ENCODE peak calls at places on chromosome 5, in ten cellular contexts. T, J, E, C, R, N, W, I, P and K are unnamed samples. For H3K4me1, the result is how much of the 10 kb centered on the place peaks cover.

GRCh38 chr5:84628918-84629317 is 244.2 kb upstream of the EDIL3 start:
- DNase-seq in R (no peak), J (no peak), W (no peak), E (no peak), P (no peak), I (no peak), N (no peak), T (no peak), C (no peak), K (no peak)

GRCh38 chr5:170986598-170986997 is 124.8 kb downstream of the RANBP17 start:
- DNase-seq in J (no peak), R (no peak), P (peak), E (no peak), C (no peak), N (peak), T (no peak), W (no peak), I (no peak), K (no peak)

GRCh38 chr5:6902597-6902996 is 189.4 kb downstream of the TENT4A start:
- DNase-seq in C (no peak), R (no peak), T (no peak), I (no peak), E (no peak), P (no peak), W (no peak), J (no peak), N (no peak), K (peak)

GRCh38 chr5:65728219-65728618 is 6.2 kb downstream of the NLN start:
- DNase-seq in W (no peak), E (no peak), P (no peak), J (no peak), C (no peak), R (no peak), N (no peak), T (no peak), I (no peak), K (no peak)

GRCh38 chr5:61264273-61264661 is 67.8 kb upstream of the ZSWIM6 start:
- DNase-seq in W (no peak), I (no peak), C (no peak), N (no peak), R (no peak), E (no peak), T (no peak), P (no peak), J (no peak), K (no peak)

GRCh38 chr5:18789216-18789615 is 1155.0 kb downstream of the TAF11L14 start:
- DNase-seq in T (no peak), E (no peak), C (no peak), R (no peak), W (no peak), I (no peak), J (no peak), P (no peak), N (no peak), K (no peak)

GRCh38 chr5:163585206-163585605 is 79.8 kb downstream of the MAT2B start:
- DNase-seq in E (no peak), C (no peak), I (no peak), N (peak), J (no peak), W (no peak), P (no peak), T (no peak), R (no peak), K (no peak)

GRCh38 chr5:104189031-104189430 is 626.4 kb upstream of the NUDT12 start:
- DNase-seq in N (peak), E (no peak), R (no peak), T (no peak), J (no peak), C (no peak), W (no peak), I (no peak), P (no peak), K (no peak)

GRCh38 chr5:17411436-17411835 is 86.6 kb upstream of the TAF11L2 start:
- DNase-seq in N (peak), P (no peak), T (no peak), C (no peak), I (no peak), J (no peak), W (no peak), R (no peak), E (no peak), K (no peak)

GRCh38 chr5:111401906-111402305 is 110.4 kb downstream of the STARD4 start:
- DNase-seq in J (no peak), W (no peak), R (no peak), C (no peak), P (no peak), E (no peak), N (no peak), T (no peak), I (no peak), K (no peak)

GRCh38 chr5:55594636-55595035 is 59.9 kb upstream of the PLPP1 start:
- DNase-seq in N (no peak), P (no peak), T (no peak), R (no peak), I (no peak), C (no peak), E (no peak), W (no peak), J (no peak), K (no peak)

GRCh38 chr5:13252701-13253100 is 691.8 kb downstream of the DNAH5 start:
- DNase-seq in J (no peak), P (no peak), W (no peak), E (no peak), I (no peak), R (no peak), T (no peak), N (no peak), C (no peak), K (no peak)

GRCh38 chr5:149228610-149229297 is 42.9 kb upstream of the AFAP1L1 start:
- DNase-seq in N (peak), I (peak), J (peak), T (peak), E (no peak), R (peak), W (no peak), P (no peak), C (no peak), K (peak)

GRCh38 chr5:170633235-170634041 is 129.6 kb downstream of the KCNIP1 start:
- DNase-seq in I (peak), J (peak), N (peak), P (no peak), W (no peak), E (peak), C (no peak), R (peak), T (peak), K (no peak)

GRCh38 chr5:109833946-109834345 is 144.2 kb downstream of the MAN2A1 start:
- DNase-seq in P (no peak), N (no peak), J (no peak), W (no peak), T (no peak), R (no peak), C (no peak), I (no peak), E (no peak), K (no peak)

GRCh38 chr5:121975294-121975693 is 13.5 kb downstream of the SRFBP1 start:
- DNase-seq in C (no peak), E (no peak), N (no peak), I (no peak), J (no peak), W (no peak), T (no peak), R (no peak), P (no peak), K (no peak)

GRCh38 chr5:82641362-82641988 is 363.3 kb upstream of the RPS23 start:
- DNase-seq in P (peak), W (no peak), T (peak), C (peak), E (peak), N (peak), I (peak), R (peak), J (peak), K (no peak)

GRCh38 chr5:132354381-132354780 is 15.1 kb upstream of the SLC22A5 start:
- DNase-seq in E (no peak), W (no peak), N (no peak), R (no peak), T (no peak), P (no peak), C (no peak), I (no peak), J (no peak), K (no peak)

GRCh38 chr5:155416765-155417164 is 403.2 kb downstream of the KIF4B start:
- DNase-seq in C (no peak), N (peak), R (no peak), I (no peak), E (no peak), J (no peak), P (no peak), T (no peak), W (no peak), K (no peak)

GRCh38 chr5:149056611-149057165 is 6.2 kb downstream of the SH3TC2 start:
- DNase-seq in N (no peak), T (no peak), P (no peak), J (no peak), C (no peak), I (no peak), W (no peak), E (no peak), R (no peak), K (no peak)

GRCh38 chr5:55904152-55904551 is 53.0 kb downstream of the IL31RA start:
- DNase-seq in C (no peak), N (no peak), T (no peak), E (no peak), R (no peak), I (no peak), J (no peak), W (no peak), P (no peak), K (no peak)

GRCh38 chr5:1103505-1104326 is 8.1 kb downstream of the SLC12A7 start:
- DNase-seq in E (peak), N (no peak), R (no peak), W (peak), I (peak), C (peak), P (peak), J (no peak), T (no peak), K (peak)

GRCh38 chr5:4053111-4053510 is 457.5 kb downstream of the IRX1 start:
- DNase-seq in P (no peak), I (no peak), T (no peak), C (no peak), N (no peak), E (no peak), J (no peak), W (no peak), R (no peak), K (no peak)

GRCh38 chr5:108380531-108381021 is 1.3 kb downstream of the FBXL17 start:
- DNase-seq in J (no peak), P (peak), C (peak), I (peak), E (peak), T (no peak), R (peak), W (peak), N (peak), K (peak)

DNA sequence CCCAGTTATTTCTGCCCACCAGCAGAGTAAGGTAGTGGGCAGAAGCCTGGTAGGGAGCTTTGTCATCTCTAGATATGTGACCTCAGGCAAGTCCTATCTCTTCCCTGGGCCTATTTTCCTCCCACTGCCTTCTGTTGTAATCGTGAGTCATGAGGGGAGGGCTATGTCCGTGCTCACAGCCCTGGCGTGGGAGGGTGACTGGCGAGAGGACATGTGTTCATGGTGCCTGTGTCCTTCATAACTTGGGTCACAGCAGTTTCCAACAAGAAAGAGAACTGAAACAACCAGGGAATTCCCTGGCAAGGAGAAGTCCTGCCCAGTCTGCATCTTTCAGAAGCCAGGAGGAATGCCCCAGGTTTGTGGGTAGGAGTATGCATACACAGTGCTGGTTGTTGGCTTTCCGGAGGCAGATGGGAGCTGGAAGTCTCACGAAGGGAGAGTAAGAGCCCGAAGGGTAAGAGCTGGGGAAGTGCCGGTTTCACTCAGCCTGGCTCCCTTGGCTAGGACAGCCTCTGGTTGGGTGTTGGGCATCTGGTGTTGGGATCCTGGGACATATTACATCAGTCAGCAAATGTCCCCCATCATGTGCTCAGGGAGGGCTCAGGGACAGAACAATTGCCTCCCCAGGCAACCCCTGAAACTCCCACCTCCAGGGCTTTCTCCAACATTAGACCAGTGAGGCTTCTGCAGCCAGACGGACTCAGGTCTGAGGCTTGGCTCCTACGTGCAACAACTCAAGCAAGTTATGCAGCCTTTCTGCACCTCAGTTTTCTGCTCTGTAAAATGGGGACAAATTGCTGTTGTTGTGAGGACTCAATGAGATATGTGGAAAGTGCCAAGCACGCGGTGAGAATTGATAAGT is 4.3 kb upstream of the TIFAB start:
- DNase-seq in E (no peak), T (peak), C (peak), P (no peak), W (no peak), N (peak), J (no peak), I (peak), R (no peak), K (peak)
- H3K4me1 ChIP-seq in E (under half), T (under half), C (under half), P (under half), W (under half), N (under half), J (under half), I (under half), R (under half), K (under half)

DNA sequence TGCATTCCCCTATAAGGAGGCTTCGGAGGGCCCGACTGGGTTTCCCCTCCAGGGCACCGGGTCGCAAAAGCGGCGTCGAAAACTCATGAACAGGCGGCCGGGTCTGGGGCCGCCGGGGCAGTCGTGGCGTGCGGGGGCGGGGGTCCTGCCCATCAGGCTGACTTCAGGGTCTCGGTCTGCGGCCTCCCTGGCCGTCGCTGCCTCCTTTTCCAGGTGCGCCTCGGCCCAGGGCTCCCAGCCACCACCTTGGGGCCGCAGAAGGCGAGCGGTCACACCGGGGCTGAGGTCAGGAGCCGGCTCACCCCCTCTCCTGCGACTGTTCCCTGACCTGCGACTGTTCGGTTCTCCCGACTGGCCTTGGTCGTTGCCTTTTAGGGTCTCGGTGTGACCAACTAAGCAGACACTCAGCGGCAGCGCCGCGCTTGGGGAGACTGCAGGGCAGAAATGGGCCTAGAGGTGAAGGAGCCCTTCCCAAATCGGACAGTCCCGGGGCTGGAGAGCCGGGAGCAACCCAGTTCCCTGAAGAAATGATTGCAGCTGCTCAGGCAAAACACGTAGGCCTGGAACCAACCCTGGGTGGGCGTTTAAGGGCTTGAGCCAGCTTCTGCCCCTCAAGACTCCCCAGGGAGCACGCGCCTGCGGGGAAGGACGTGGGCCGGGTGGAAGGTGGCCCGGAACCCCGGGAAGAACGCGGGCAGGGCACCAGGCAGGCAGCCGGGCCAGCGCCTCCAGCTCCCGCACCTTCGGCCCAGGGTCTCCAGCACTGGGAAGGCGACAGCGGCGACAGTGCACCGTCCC is 11.2 kb downstream of the IRX2 start:
- DNase-seq in N (peak), C (no peak), I (no peak), E (no peak), P (no peak), R (peak), T (no peak), J (no peak), W (peak), K (no peak)
- H3K4me3 ChIP-seq in N (peak), C (no peak), I (peak), E (no peak), P (no peak), R (peak), T (no peak), J (no peak), W (peak), K (peak)

GRCh38 chr5:138873096-138873885 is 1.8 kb downstream of the LRRTM2 start:
- DNase-seq in R (no peak), C (no peak), T (no peak), W (no peak), E (no peak), I (no peak), N (peak), P (no peak), J (no peak), K (no peak)
- H3K4me1 ChIP-seq in R (under half), C (under half), T (under half), W (under half), E (under half), I (under half), N (half or more), P (under half), J (under half), K (under half)

GRCh38 chr5:180259260-180259611 is 32.6 kb downstream of the MAPK9 start:
- DNase-seq in P (no peak), N (no peak), I (no peak), R (no peak), W (no peak), C (no peak), E (no peak), T (peak), J (no peak), K (no peak)
- H3K4me3 ChIP-seq in P (no peak), N (no peak), I (no peak), R (no peak), W (no peak), C (no peak), E (no peak), T (no peak), J (no peak), K (no peak)

DNA sequence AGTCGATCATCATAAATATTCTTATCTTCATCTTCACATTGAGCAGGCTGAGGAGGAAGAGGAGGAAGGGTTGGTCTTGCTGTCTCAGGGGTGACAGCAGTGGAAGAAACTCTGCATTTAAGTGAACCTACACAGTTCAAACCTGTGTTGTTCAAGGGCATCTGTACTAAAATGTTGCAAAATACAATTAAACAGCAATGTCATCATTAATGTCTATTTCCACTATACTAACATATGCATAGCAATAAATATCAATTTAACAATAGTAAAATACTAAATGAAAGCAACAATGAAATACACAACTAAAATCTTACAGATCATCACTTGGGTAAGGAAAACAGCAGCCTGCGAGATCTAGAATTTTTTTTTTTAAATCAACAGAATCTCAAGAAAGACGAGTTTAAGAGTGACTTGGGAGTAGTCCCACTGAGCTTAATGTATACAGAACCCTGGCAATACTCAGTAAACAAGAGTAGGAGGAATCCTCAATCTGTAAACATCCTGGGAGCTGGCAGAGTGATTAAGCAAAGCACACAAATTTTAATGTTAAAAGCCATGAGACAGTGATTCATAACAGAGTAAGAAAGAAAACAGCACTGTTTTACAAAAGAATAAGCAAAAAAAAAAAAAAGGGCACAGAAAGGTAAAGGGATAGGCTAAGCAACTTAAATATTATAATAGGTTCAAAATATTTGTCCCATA is 10.0 kb downstream of the HOMER1 start:
- DNase-seq in C (no peak), R (no peak), N (no peak), E (no peak), W (no peak), T (no peak), P (no peak), J (peak), I (no peak), K (no peak)
- H3K4me1 ChIP-seq in C (under half), R (under half), N (under half), E (under half), W (under half), T (under half), P (under half), J (under half), I (under half), K (under half)